ENCODE peak calls at places on chromosomes 2 and 18, in four cellular contexts. V is HepG2, Y is K562, W is H1. N is an unnamed sample.

GRCh38 chr2:40283111-40283909 is 168.6 kb downstream of the SLC8A1 start:
- DNase-seq in V (no peak), W (no peak), Y (no peak), N (no peak)

GRCh38 chr2:197293252-197294007 is 17.1 kb downstream of the ANKRD44 start:
- DNase-seq in V (no peak), Y (no peak), W (no peak), N (no peak)

GRCh38 chr2:98900721-98901120 is 35.3 kb downstream of the CRACDL start:
- DNase-seq in Y (no peak), W (no peak), V (no peak), N (no peak)

GRCh38 chr2:24327988-24328387 is 32.3 kb downstream of the ITSN2 start:
- DNase-seq in V (no peak), W (no peak), Y (no peak), N (no peak)

GRCh38 chr2:205903549-205904129 is 182.3 kb downstream of the INO80D start:
- DNase-seq in V (peak; percentile 79), Y (peak; percentile 67), W (no peak), N (peak; percentile 16)

GRCh38 chr2:64493788-64494187 is 30.3 kb upstream of the AFTPH start:
- DNase-seq in Y (peak; percentile 14), W (no peak), V (no peak), N (no peak)

GRCh38 chr2:215613265-215613664 is 177.4 kb upstream of the FN1 start:
- DNase-seq in Y (no peak), W (no peak), V (no peak), N (no peak)

GRCh38 chr2:40579247-40579646 is 127.4 kb upstream of the SLC8A1 start:
- DNase-seq in V (no peak), W (no peak), Y (no peak), N (no peak)

GRCh38 chr2:74028290-74028689 is 43.6 kb downstream of the TET3 start:
- DNase-seq in Y (no peak), V (no peak), W (no peak), N (no peak)

GRCh38 chr2:224646242-224646846 is 61.2 kb upstream of the CUL3 start:
- DNase-seq in Y (peak; percentile 25), V (peak; percentile 25), W (no peak), N (no peak)

GRCh38 chr2:188122983-188123382 is 168.7 kb upstream of the GULP1 start:
- DNase-seq in W (no peak), V (no peak), Y (no peak), N (no peak)

GRCh38 chr2:226031962-226032441 is 632.5 kb downstream of the NYAP2 start:
- DNase-seq in Y (no peak), W (no peak), V (peak; percentile 50), N (no peak)

GRCh38 chr2:54088191-54088634 is 27.2 kb upstream of the ACYP2 start:
- DNase-seq in W (no peak), V (no peak), Y (peak; percentile 31), N (no peak)

GRCh38 chr2:54559593-54560145 is 103.5 kb downstream of the SPTBN1 start:
- DNase-seq in V (peak; percentile 83), W (no peak), Y (peak; percentile 47), N (no peak)

GRCh38 chr2:199757466-199757865 is 93.5 kb downstream of the FTCDNL1 start:
- DNase-seq in Y (no peak), W (no peak), V (no peak), N (no peak)

GRCh38 chr18:72375628-72376027 is 168.5 kb downstream of the CBLN2 start:
- DNase-seq in Y (no peak), V (no peak), W (no peak), N (no peak)

GRCh38 chr2:9251154-9252001 is 44.8 kb downstream of the ASAP2 start:
- DNase-seq in W (no peak), V (no peak), Y (no peak), N (no peak)

GRCh38 chr2:165311949-165312348 is 72.7 kb downstream of the SCN2A start:
- DNase-seq in Y (no peak), V (no peak), W (no peak), N (no peak)

GRCh38 chr2:74845217-74845751 is 11.4 kb downstream of the HK2 start:
- DNase-seq in Y (no peak), V (no peak), W (no peak), N (no peak)

GRCh38 chr18:21243041-21243431 is 1.0 kb downstream of the GREB1L start:
- DNase-seq in Y (no peak), V (no peak), W (no peak), N (no peak)

DNA sequence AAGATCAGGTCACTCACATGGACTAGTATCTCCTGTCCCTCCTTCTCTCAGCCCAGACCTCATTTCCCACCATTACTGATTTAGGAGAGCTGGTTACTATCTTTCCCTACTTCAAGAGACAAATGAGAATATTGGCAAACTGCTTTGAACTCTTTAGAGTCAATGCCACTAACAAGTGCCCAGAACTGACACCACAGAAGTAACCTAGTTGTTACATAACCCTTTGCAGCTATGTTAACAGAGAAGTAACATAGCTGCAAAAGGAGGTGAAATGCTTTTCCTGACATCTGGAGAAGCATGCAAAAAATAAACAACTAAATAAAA is 30.0 kb downstream of the TGFA start:
- DNase-seq in W (no peak), V (no peak), Y (no peak), N (no peak)
- TF ChIP-seq POLR2A in W (no peak), V (no peak), Y (no peak), N (no peak)

GRCh38 chr18:77857926-77858325 is 608.3 kb downstream of the GALR1 start:
- DNase-seq in Y (no peak), V (no peak), W (no peak), N (no peak)

GRCh38 chr18:77862358-77862757 is 612.7 kb downstream of the GALR1 start:
- DNase-seq in Y (no peak), W (no peak), V (no peak), N (no peak)

GRCh38 chr18:77858331-77858730 is 608.7 kb downstream of the GALR1 start:
- DNase-seq in W (no peak), V (no peak), Y (no peak), N (no peak)

GRCh38 chr18:77853859-77854258 is 604.2 kb downstream of the GALR1 start:
- DNase-seq in V (no peak), W (no peak), Y (no peak), N (no peak)

GRCh38 chr18:77859634-77860033 is 610.0 kb downstream of the GALR1 start:
- DNase-seq in Y (no peak), W (no peak), V (no peak), N (no peak)
- TF ChIP-seq TAF1 in Y (no peak), W (no peak), V (no peak), N (no peak)

GRCh38 chr2:240440251-240440650 is 4.8 kb downstream of the GPC1 start:
- DNase-seq in V (no peak), Y (no peak), W (no peak), N (no peak)

GRCh38 chr2:240441326-240441992 is 6.0 kb downstream of the GPC1 start:
- DNase-seq in Y (no peak), V (no peak), W (no peak), N (no peak)

GRCh38 chr2:240440704-240441320 is 5.3 kb downstream of the GPC1 start:
- DNase-seq in Y (no peak), V (no peak), W (no peak), N (no peak)

GRCh38 chr2:240442891-240443715 is 7.6 kb downstream of the GPC1 start:
- DNase-seq in Y (no peak), V (no peak), W (no peak), N (no peak)

DNA sequence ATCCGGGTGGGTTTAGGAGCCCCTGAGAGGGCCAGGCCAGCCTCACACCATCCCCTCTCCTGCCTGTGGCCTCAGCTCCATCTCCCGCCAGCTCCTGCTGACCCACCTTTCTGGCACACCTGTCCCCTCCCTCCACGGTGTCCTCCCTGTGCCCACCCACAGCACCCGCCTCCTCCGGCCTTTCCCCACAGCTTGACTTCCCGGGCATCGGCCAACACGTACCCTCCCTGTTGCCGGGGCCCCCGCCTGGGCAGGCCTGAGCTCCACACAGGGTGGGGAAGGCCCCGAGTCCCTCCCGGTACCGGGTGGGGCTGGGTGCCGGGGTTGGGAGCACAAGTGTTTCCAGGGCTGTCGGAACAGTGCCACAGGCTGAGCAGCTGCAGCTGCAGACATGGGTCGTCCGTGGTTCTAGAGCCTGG is 6.5 kb downstream of the GPC1 start:
- DNase-seq in W (no peak), Y (no peak), V (no peak), N (no peak)
- TF ChIP-seq POLR2A in W (no peak), Y (no peak), V (no peak), N (no peak)

GRCh38 chr2:28648671-28649395 is 102.8 kb upstream of the PPP1CB start:
- DNase-seq in Y (no peak), V (no peak), W (no peak), N (no peak)
- TF ChIP-seq TAF1 in Y (no peak), V (no peak), W (no peak), N (no peak)

GRCh38 chr2:27379840-27380625 is 501 bp downstream of the ZNF513 start:
- DNase-seq in W (no peak), V (peak; percentile 81), Y (peak; percentile 84), N (no peak)
- TF ChIP-seq POLR2A in W (no peak), V (peak; percentile 39), Y (peak; percentile 34), N (no peak)

N was measured in GM12891.